ENCODE peak calls at places on chromosomes 16 and 17, in six cellular contexts. V is fibroblast of lung, J is heart right ventricle, N is cardiac muscle cell, A is A549, Q is prostate gland. F is an unnamed sample. For H3K4me1, the result is how much of the 10 kb centered on the place peaks cover.

GRCh38 chr16:19861811-19862327 is 22.8 kb downstream of the GPRC5B start:
- DNase-seq in Q (no peak), A (no peak), N (no peak), V (no peak), J (no peak), F (no peak)

GRCh38 chr17:1089915-1090314 is 89.9 kb downstream of the ABR start:
- DNase-seq in A (no peak), V (no peak), J (no peak), Q (peak), N (no peak), F (no peak)

GRCh38 chr16:85562102-85562786 is 50.9 kb upstream of the GSE1 start:
- DNase-seq in N (no peak), A (no peak), V (no peak), Q (no peak), J (no peak), F (no peak)

GRCh38 chr16:22683258-22683657 is 130.7 kb upstream of the HS3ST2 start:
- DNase-seq in A (no peak), N (no peak), J (no peak), Q (no peak), V (no peak), F (no peak)

GRCh38 chr17:79704691-79705090 is 26.1 kb upstream of the ENPP7 start:
- DNase-seq in N (no peak), Q (no peak), A (no peak), V (no peak), J (no peak), F (no peak)

GRCh38 chr17:21161498-21162393 is 35.0 kb downstream of the DHRS7B start:
- DNase-seq in N (no peak), Q (no peak), V (peak), J (no peak), A (peak), F (no peak)

GRCh38 chr16:85650864-85651811 is 37.6 kb downstream of the GINS2 start:
- DNase-seq in V (peak), A (no peak), J (peak), Q (no peak), N (no peak), F (no peak)

GRCh38 chr16:14369734-14370598 is 260.1 kb downstream of the PARN start:
- DNase-seq in V (no peak), A (no peak), J (peak), Q (no peak), N (no peak), F (peak)

GRCh38 chr16:66705790-66706505 is 9.4 kb upstream of the CMTM4 start:
- DNase-seq in V (no peak), A (no peak), Q (peak), N (no peak), J (peak), F (no peak)

GRCh38 chr17:16937431-16937830 is 34.5 kb downstream of the TNFRSF13B start:
- DNase-seq in N (no peak), A (no peak), V (no peak), Q (no peak), J (no peak), F (no peak)

GRCh38 chr16:50457423-50457822 is 88.6 kb upstream of the BRD7 start:
- DNase-seq in V (no peak), N (no peak), J (no peak), A (no peak), Q (no peak), F (no peak)

GRCh38 chr17:60602385-60602742 is 2.4 kb downstream of the PPM1D start:
- DNase-seq in J (no peak), A (peak), V (no peak), Q (no peak), N (no peak), F (no peak)

GRCh38 chr17:62001105-62001504 is 64.0 kb downstream of the MED13 start:
- DNase-seq in J (no peak), V (no peak), Q (no peak), N (no peak), A (no peak), F (no peak)

GRCh38 chr17:20142268-20142667 is 133.1 kb downstream of the SPECC1 start:
- DNase-seq in A (no peak), J (no peak), V (no peak), Q (no peak), N (no peak), F (no peak)

GRCh38 chr17:78356163-78356713 is 3.6 kb downstream of the SOCS3 start:
- DNase-seq in V (peak), N (peak), Q (no peak), A (peak), J (no peak), F (peak)

GRCh38 chr17:81249233-81250040 is 10.3 kb downstream of the NDUFAF8 start:
- DNase-seq in Q (no peak), A (peak), N (no peak), V (no peak), J (no peak), F (no peak)

GRCh38 chr16:66228791-66229190 is 137.7 kb upstream of the CDH5 start:
- DNase-seq in Q (no peak), A (no peak), J (no peak), N (no peak), V (peak), F (no peak)

GRCh38 chr17:71118039-71118438 is 948.7 kb downstream of the KCNJ2 start:
- DNase-seq in V (peak), N (peak), Q (no peak), J (no peak), A (peak), F (peak)

GRCh38 chr16:88775825-88776224 is 9.2 kb downstream of the PIEZO1 start:
- DNase-seq in N (no peak), J (no peak), V (no peak), Q (no peak), A (no peak), F (no peak)

GRCh38 chr16:84643180-84643583 is 5.1 kb upstream of the KLHL36 start:
- DNase-seq in N (no peak), Q (peak), A (no peak), V (peak), J (peak), F (peak)

GRCh38 chr17:35900693-35901487 is 20.7 kb upstream of the CCL5 start:
- DNase-seq in N (peak), A (no peak), J (no peak), V (peak), Q (no peak), F (peak)

GRCh38 chr17:15649861-15650391 is 30.4 kb upstream of the FBXW10B start:
- DNase-seq in V (peak), Q (no peak), N (no peak), A (peak), J (peak), F (peak)

GRCh38 chr16:526181-527014 is 1.1 kb upstream of the CAPN15 start:
- DNase-seq in Q (no peak), A (no peak), N (peak), V (peak), J (peak), F (peak)

GRCh38 chr17:59431606-59432005 is 100.2 kb downstream of the YPEL2 start:
- DNase-seq in A (no peak), Q (no peak), J (no peak), V (no peak), N (no peak), F (no peak)

GRCh38 chr17:72422204-72422504 is 301.3 kb downstream of the SOX9 start:
- DNase-seq in V (no peak), N (no peak), A (no peak), Q (no peak), J (no peak), F (peak)

GRCh38 chr17:72423718-72424117 is 302.9 kb downstream of the SOX9 start:
- DNase-seq in A (no peak), Q (no peak), V (no peak), N (no peak), J (no peak), F (no peak)

GRCh38 chr17:72424505-72425117 is 303.8 kb downstream of the SOX9 start:
- DNase-seq in V (no peak), A (no peak), N (no peak), J (no peak), Q (no peak), F (no peak)

GRCh38 chr17:72422505-72423285 is 301.9 kb downstream of the SOX9 start:
- DNase-seq in A (peak), V (peak), J (peak), Q (no peak), N (peak), F (peak)

GRCh38 chr17:72423286-72423589 is 302.4 kb downstream of the SOX9 start:
- DNase-seq in Q (no peak), V (no peak), J (no peak), A (no peak), N (no peak), F (no peak)
- TF ChIP-seq CTCF in Q (no peak), V (no peak), J (no peak), A (no peak), N (no peak), F (no peak)

DNA sequence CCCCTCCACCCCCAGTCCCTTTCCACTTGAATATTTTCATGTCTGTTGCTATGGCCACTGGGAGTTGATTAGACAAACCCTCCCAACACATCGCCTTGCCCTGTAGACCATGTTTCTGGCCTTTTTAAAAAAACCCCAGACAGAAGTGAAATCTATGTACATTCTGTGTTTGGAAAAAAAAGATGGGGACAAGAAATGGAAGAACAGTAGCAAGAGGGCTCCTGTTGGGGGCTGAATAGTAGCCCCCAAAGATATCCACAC is 287.2 kb downstream of the SOX9 start:
- DNase-seq in N (no peak), A (no peak), J (no peak), Q (no peak), V (no peak), F (no peak)
- H3K4me1 ChIP-seq in N (under half), A (half or more), J (under half), Q (under half), V (under half), F (under half)

GRCh38 chr16:4474192-4474961 is at the start of gene NMRAL1:
- DNase-seq in Q (peak), V (peak), N (peak), A (peak), J (peak), F (peak)
- H3K27ac ChIP-seq in Q (peak), V (peak), N (no peak), A (peak), J (peak), F (peak)

DNA sequence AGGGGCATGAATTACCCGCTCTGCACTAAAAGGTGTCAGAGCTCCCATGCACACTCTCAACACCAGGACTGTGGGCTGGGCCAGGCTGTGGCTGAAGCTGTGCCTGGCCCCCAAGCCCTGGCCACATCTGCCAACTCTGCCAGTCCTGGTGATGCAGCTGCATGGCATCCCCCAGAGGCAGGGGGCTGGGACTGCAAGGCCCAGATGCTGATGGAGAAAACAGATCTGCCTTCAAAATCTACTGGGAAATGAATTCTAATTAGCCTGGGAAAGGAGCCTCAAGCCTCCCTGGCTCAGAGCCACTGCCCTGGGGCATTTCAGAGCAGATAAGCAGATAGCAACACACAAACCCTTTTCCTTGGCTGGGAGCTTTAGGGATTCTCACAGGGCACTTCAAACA is 3.4 kb downstream of the CHST6 start:
- DNase-seq in A (peak), N (peak), V (no peak), Q (no peak), J (no peak), F (peak)
- TF ChIP-seq CTCF in A (no peak), N (peak), V (no peak), Q (no peak), J (no peak), F (peak)

GRCh38 chr17:57211543-57211942 is 44.8 kb upstream of the MSI2 start:
- DNase-seq in J (no peak), Q (no peak), V (peak), A (peak), N (no peak), F (peak)
- H3K4me1 ChIP-seq in J (under half), Q (under half), V (under half), A (under half), N (under half), F (under half)

GRCh38 chr17:7010523-7010922 is 1.9 kb upstream of the RNASEK start:
- DNase-seq in Q (no peak), V (no peak), J (no peak), A (no peak), N (no peak), F (no peak)

GRCh38 chr17:7014261-7014994 is 2.0 kb downstream of the RNASEK start:
- DNase-seq in A (peak), N (peak), Q (peak), J (peak), V (peak), F (peak)

GRCh38 chr17:7014995-7015586 is 2.7 kb downstream of the RNASEK start:
- DNase-seq in J (no peak), N (no peak), V (peak), Q (no peak), A (no peak), F (peak)

GRCh38 chr17:7011942-7012254 is 526 bp upstream of the RNASEK start:
- DNase-seq in V (no peak), A (no peak), Q (no peak), N (no peak), J (no peak), F (no peak)

GRCh38 chr17:7011415-7011814 is 1.0 kb upstream of the RNASEK start:
- DNase-seq in N (no peak), Q (no peak), A (no peak), V (no peak), J (no peak), F (no peak)
- H3K27ac ChIP-seq in N (no peak), Q (no peak), A (peak), V (peak), J (peak), F (peak)

DNA sequence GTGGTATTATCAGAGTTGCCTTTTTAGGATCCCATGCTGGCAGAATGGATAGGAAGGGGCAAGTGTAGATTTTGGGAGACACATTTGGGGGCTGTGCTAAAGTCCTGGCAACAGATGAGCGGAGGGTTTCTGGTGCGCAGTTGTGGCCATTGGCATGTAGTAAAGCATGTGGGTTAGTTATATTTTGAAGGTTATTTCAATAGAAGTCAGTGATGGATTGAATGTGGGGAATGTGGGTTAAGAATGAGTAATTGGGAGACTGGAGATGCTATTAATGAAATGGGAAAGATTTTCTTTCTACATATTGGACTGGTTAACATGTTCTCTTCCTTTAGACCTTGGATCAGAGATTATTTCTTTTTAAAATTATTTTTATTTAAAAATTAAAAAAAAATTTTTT is 10.0 kb downstream of the DUS2 start:
- DNase-seq in J (no peak), A (no peak), V (no peak), N (no peak), Q (no peak), F (no peak)
- TF ChIP-seq CTCF in J (no peak), A (no peak), V (no peak), N (no peak), Q (no peak), F (no peak)

GRCh38 chr17:46139365-46140210 is 53.6 kb downstream of the KANSL1 start:
- DNase-seq in J (no peak), V (no peak), N (no peak), A (no peak), Q (no peak), F (no peak)

GRCh38 chr17:46135879-46136562 is 57.2 kb downstream of the KANSL1 start:
- DNase-seq in J (no peak), Q (no peak), N (no peak), V (no peak), A (no peak), F (no peak)

GRCh38 chr17:46136820-46137219 is 56.4 kb downstream of the KANSL1 start:
- DNase-seq in Q (no peak), N (no peak), J (no peak), V (no peak), A (no peak), F (no peak)

GRCh38 chr17:46138470-46138869 is 54.8 kb downstream of the KANSL1 start:
- DNase-seq in V (no peak), J (no peak), N (no peak), Q (no peak), A (no peak), F (no peak)

DNA sequence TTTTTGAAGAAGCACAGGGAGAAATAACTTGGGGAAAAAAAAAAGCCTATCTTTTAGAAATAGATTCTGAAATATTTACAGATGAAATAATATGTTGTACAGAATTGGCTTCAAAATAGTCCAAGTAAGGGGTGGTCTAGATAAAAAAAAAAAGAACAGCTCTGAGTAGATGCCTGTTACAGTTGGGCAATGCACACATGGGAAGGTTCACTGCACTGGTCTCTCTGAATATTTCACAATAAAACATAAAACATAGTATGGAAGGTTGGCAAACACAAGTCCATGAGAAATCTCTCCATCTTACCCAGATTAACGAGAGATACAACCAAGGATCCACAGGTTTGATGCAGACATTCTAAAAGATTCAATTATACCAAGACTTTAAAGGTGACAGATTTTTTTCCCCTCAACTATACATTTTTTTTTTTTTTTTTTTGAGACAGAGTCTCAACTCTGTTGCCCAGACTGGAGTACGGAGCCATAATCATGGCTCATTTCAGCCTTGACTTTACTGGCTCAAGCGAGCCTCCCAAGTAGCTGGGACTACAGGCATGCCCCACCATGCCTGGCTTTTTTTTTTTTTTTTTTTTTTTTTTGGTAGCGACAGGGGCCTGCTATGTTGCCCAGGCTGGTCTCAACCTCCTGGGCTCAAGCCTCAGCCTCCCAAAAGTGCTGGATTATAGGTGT is 58.0 kb downstream of the KANSL1 start:
- DNase-seq in Q (no peak), V (no peak), A (no peak), J (no peak), N (no peak), F (no peak)
- H3K4me1 ChIP-seq in Q (under half), V (under half), A (under half), J (half or more), N (half or more), F (under half)

DNA sequence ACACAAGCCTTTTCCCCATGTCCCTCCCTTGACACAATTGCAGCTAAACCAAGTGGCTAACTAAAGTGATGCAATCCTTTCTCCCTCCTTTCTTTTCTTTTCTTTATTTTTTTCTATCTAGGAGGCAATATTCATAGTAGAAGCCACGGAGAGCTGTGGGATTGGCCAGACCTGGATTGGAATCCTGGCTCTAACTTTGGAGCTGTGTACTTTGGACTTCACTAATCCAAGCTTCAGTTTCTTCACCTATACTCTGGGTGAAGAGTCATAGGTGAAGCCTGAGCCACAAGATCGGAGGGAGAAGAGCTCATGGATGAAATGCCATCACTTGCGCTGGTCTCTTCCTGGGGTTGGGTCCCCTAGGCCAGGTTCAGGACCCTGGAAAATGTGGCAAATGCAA is 177.2 kb downstream of the IRX5 start:
- DNase-seq in A (no peak), J (no peak), N (no peak), V (no peak), Q (no peak), F (no peak)
- H3K27ac ChIP-seq in A (no peak), J (no peak), N (no peak), V (no peak), Q (no peak), F (no peak)

GRCh38 chr16:2518823-2519710 is 1.1 kb upstream of the AMDHD2 start:
- DNase-seq in A (no peak), V (no peak), Q (no peak), J (peak), N (no peak), F (no peak)
- TF ChIP-seq CTCF in A (no peak), V (no peak), Q (no peak), J (no peak), N (no peak), F (no peak)